ENCODE peak calls at places on chromosomes 4 and X, in six cellular contexts. V, W, T, Z, Y and H are unnamed samples.

GRCh38 chrX:110146521-110146920 is 143.6 kb downstream of the TMEM164 start:
- DNase-seq in V (peak; percentile 12), W (no peak), T (peak; percentile 21), Z (peak; percentile 20), Y (peak; percentile 42), H (no peak)

GRCh38 chr4:39044947-39045734 is 12.9 kb upstream of the TMEM156 start:
- DNase-seq in V (peak; percentile 46), W (no peak), T (no peak), Z (no peak), Y (peak; percentile 18), H (no peak)

GRCh38 chr4:179196511-179196910 is 1754.3 kb upstream of the AGA start:
- DNase-seq in V (no peak), W (no peak), T (no peak), Z (peak; percentile 81), Y (no peak), H (peak; percentile 24)

GRCh38 chr4:164136181-164136616 is 617.7 kb upstream of the SMIM31 start:
- DNase-seq in V (peak; percentile 13), W (no peak), T (no peak), Z (peak; percentile 74), Y (peak; percentile 7), H (peak; percentile 46)

GRCh38 chrX:102154900-102155805 is 624 bp downstream of the BEX5 start:
- DNase-seq in V (no peak), W (no peak), T (no peak), Z (no peak), Y (no peak), H (no peak)

GRCh38 chrX:42755820-42756219 is 22.1 kb downstream of the PPP1R2C start:
- DNase-seq in V (no peak), W (peak; percentile 38), T (peak; percentile 32), Z (peak; percentile 72), Y (peak; percentile 46), H (no peak)

GRCh38 chr4:103445377-103445776 is 247.2 kb upstream of the CENPE start:
- DNase-seq in V (no peak), W (no peak), T (no peak), Z (no peak), Y (no peak), H (no peak)

GRCh38 chrX:20547649-20548051 is 280.9 kb upstream of the RPS6KA3 start:
- DNase-seq in V (no peak), W (no peak), T (no peak), Z (peak; percentile 81), Y (peak; percentile 24), H (peak; percentile 35)

GRCh38 chr4:169658970-169659735 is 38.8 kb downstream of the CLCN3 start:
- DNase-seq in V (no peak), W (no peak), T (no peak), Z (no peak), Y (peak; percentile 2), H (no peak)

GRCh38 chr4:14783011-14783877 is 219.0 kb upstream of the CPEB2 start:
- DNase-seq in V (no peak), W (no peak), T (no peak), Z (peak; percentile 63), Y (peak; percentile 96), H (peak; percentile 42)

GRCh38 chr4:82833696-82834313 is 35.2 kb upstream of the SCD5 start:
- DNase-seq in V (no peak), W (peak; percentile 30), T (no peak), Z (peak; percentile 88), Y (peak; percentile 69), H (peak; percentile 76)

GRCh38 chr4:91322961-91323360 is 980.8 kb upstream of the GRID2 start:
- DNase-seq in V (no peak), W (no peak), T (no peak), Z (no peak), Y (no peak), H (no peak)

GRCh38 chr4:86950835-86951525 is 16.2 kb downstream of the AFF1 start:
- DNase-seq in V (peak; percentile 30), W (no peak), T (no peak), Z (no peak), Y (no peak), H (no peak)

GRCh38 chr4:40479378-40479777 is 144.2 kb downstream of the CHRNA9 start:
- DNase-seq in V (no peak), W (no peak), T (no peak), Z (no peak), Y (no peak), H (no peak)

GRCh38 chrX:24285082-24285481 is 28.8 kb downstream of the SUPT20HL2 start:
- DNase-seq in V (no peak), W (no peak), T (no peak), Z (no peak), Y (no peak), H (no peak)

GRCh38 chr4:42787071-42787463 is 105.4 kb upstream of the GRXCR1 start:
- DNase-seq in V (no peak), W (no peak), T (no peak), Z (no peak), Y (no peak), H (no peak)

GRCh38 chrX:55056820-55057690 is 17.8 kb upstream of the PAGE2B start:
- DNase-seq in V (no peak), W (no peak), T (no peak), Z (peak; percentile 68), Y (no peak), H (no peak)

GRCh38 chr4:52704133-52704532 is 45.0 kb upstream of the USP46 start:
- DNase-seq in V (no peak), W (no peak), T (no peak), Z (no peak), Y (peak; percentile 48), H (no peak)

GRCh38 chrX:41259516-41259915 is 74.4 kb upstream of the DDX3X start:
- DNase-seq in V (peak; percentile 13), W (no peak), T (no peak), Z (peak; percentile 14), Y (no peak), H (no peak)

GRCh38 chr4:107734120-107734519 is 14.1 kb upstream of the PAPSS1 start:
- DNase-seq in V (peak; percentile 38), W (no peak), T (no peak), Z (no peak), Y (no peak), H (no peak)

GRCh38 chr4:3525532-3526430 is 6.4 kb downstream of the LRPAP1 start:
- DNase-seq in V (peak; percentile 11), W (peak; percentile 10), T (no peak), Z (no peak), Y (no peak), H (no peak)

GRCh38 chrX:46704767-46705386 is 54.0 kb downstream of the SLC9A7 start:
- DNase-seq in V (no peak), W (no peak), T (no peak), Z (peak; percentile 78), Y (peak; percentile 66), H (no peak)

GRCh38 chr4:10582059-10582686 is 102.4 kb downstream of the CLNK start:
- DNase-seq in V (no peak), W (no peak), T (peak; percentile 28), Z (peak; percentile 37), Y (peak; percentile 35), H (no peak)

GRCh38 chrX:23061116-23061515 is 61.4 kb downstream of the DDX53 start:
- DNase-seq in V (no peak), W (no peak), T (no peak), Z (no peak), Y (no peak), H (no peak)

GRCh38 chr4:184506527-184507121 is 32.3 kb upstream of the IRF2 start:
- DNase-seq in V (no peak), W (no peak), T (no peak), Z (no peak), Y (no peak), H (no peak)

GRCh38 chr4:76688737-76689078 is 209.2 kb downstream of the SOWAHB start:
- DNase-seq in V (no peak), W (no peak), T (no peak), Z (peak; percentile 66), Y (no peak), H (no peak)

GRCh38 chr4:99998062-99998880 is 48.2 kb upstream of the H2AZ1 start:
- DNase-seq in V (no peak), W (no peak), T (no peak), Z (peak; percentile 54), Y (peak; percentile 67), H (peak; percentile 31)
- TF ChIP-seq CTCF in V (no peak), W (no peak), T (no peak), Z (peak; percentile 28), Y (peak; percentile 41), H (peak; percentile 27)

GRCh38 chrX:151006410-151007109 is 23.4 kb downstream of the HMGB3 start:
- DNase-seq in V (no peak), W (no peak), T (no peak), Z (no peak), Y (no peak), H (no peak)

GRCh38 chrX:151009582-151009981 is 26.4 kb downstream of the HMGB3 start:
- DNase-seq in V (no peak), W (no peak), T (no peak), Z (no peak), Y (no peak), H (no peak)

GRCh38 chrX:151000901-151001301 is 17.8 kb downstream of the HMGB3 start:
- DNase-seq in V (no peak), W (no peak), T (no peak), Z (no peak), Y (no peak), H (peak; percentile 56)

GRCh38 chrX:151004085-151004484 is 20.9 kb downstream of the HMGB3 start:
- DNase-seq in V (no peak), W (no peak), T (no peak), Z (no peak), Y (no peak), H (no peak)
- TF ChIP-seq CTCF in V (no peak), W (no peak), T (no peak), Z (no peak), Y (no peak), H (no peak)

GRCh38 chr4:1113311-1114009 is at the start of gene RNF212:
- DNase-seq in V (peak; percentile 51), W (no peak), T (no peak), Z (peak; percentile 5), Y (no peak), H (no peak)

GRCh38 chr4:1112821-1113182 is 562 bp downstream of the RNF212 start:
- DNase-seq in V (no peak), W (no peak), T (no peak), Z (no peak), Y (no peak), H (no peak)

GRCh38 chr4:1112174-1112820 is 1.1 kb downstream of the RNF212 start:
- DNase-seq in V (no peak), W (no peak), T (no peak), Z (no peak), Y (no peak), H (no peak)

GRCh38 chr4:1115528-1116293 is 2.3 kb upstream of the RNF212 start:
- DNase-seq in V (no peak), W (no peak), T (no peak), Z (no peak), Y (no peak), H (no peak)

DNA sequence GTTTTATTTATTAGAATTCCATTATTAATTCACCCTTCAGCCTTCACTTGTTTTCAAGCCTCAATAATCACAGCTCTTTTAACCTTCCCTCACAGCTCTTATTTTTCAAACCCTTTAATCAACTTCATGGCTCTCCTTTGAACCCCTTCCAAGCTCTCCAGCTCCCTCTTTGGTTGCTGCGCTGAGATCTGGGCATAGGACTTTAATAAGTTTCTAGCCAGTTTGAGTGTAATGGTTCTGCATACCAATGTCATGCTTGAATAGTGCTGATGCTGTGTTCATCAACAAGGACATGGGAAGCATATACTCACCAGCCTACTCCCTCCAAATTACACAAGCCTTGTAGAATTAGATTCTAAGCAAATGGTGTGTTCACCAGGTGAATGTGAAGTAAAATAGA is 3.5 kb upstream of the RNF212 start:
- DNase-seq in V (no peak), W (no peak), T (no peak), Z (peak; percentile 21), Y (no peak), H (peak; percentile 19)
- TF ChIP-seq CTCF in V (no peak), W (no peak), T (no peak), Z (peak; percentile 10), Y (peak; percentile 34), H (peak; percentile 31)

GRCh38 chr4:74320559-74321118 is 12.4 kb downstream of the EPGN start:
- DNase-seq in V (peak; percentile 52), W (no peak), T (no peak), Z (peak; percentile 53), Y (peak; percentile 90), H (peak; percentile 48)
- TF ChIP-seq CTCF in V (peak; percentile 26), W (peak; percentile 20), T (no peak), Z (peak; percentile 69), Y (peak; percentile 66), H (peak; percentile 62)